ENCODE peak calls at places on chromosomes 11 and 22, in five cellular contexts. U is HCT116, N is cardiac fibroblast, Y is neural crest cell, S is BE2C. O is an unnamed sample.
A peak's percentile ranks its signal among the peaks of the same experiment; 100 is the strongest.

GRCh38 chr11:57637626-57638004 is 12.1 kb downstream of the YPEL4 start:
- DNase-seq in U (no peak), N (no peak), Y (peak; percentile 58), S (no peak), O (peak; percentile 21)

GRCh38 chr11:61058583-61059259 is 43.6 kb upstream of the CD5 start:
- DNase-seq in U (no peak), N (no peak), Y (no peak), S (no peak), O (no peak)

GRCh38 chr11:119759324-119759723 is 30.3 kb upstream of the NECTIN1 start:
- DNase-seq in U (peak; percentile 24), N (peak; percentile 17), Y (no peak), S (peak; percentile 54), O (peak; percentile 51)

GRCh38 chr11:66885469-66886316 is 28.8 kb downstream of the LRFN4 start:
- DNase-seq in U (no peak), N (no peak), Y (no peak), S (peak; percentile 81), O (no peak)

GRCh38 chr11:60127311-60127811 is 38.9 kb downstream of the MS4A2 start:
- DNase-seq in U (no peak), N (no peak), Y (no peak), S (no peak), O (no peak)

GRCh38 chr11:131195801-131196517 is 174.5 kb upstream of the NTM start:
- DNase-seq in U (no peak), N (peak; percentile 10), Y (no peak), S (no peak), O (peak; percentile 1)

GRCh38 chr11:6357222-6357621 is 33.1 kb upstream of the SMPD1 start:
- DNase-seq in U (peak; percentile 22), N (peak; percentile 92), Y (no peak), S (peak; percentile 61), O (peak; percentile 76)

GRCh38 chr11:101043940-101044339 is 85.7 kb downstream of the PGR start:
- DNase-seq in U (no peak), N (no peak), Y (no peak), S (no peak), O (no peak)

GRCh38 chr11:74311352-74311926 is at the start of gene P4HA3:
- DNase-seq in U (peak; percentile 18), N (peak; percentile 64), Y (peak; percentile 56), S (peak; percentile 69), O (peak; percentile 44)

GRCh38 chr11:27183672-27184457 is 143.2 kb downstream of the BBOX1 start:
- DNase-seq in U (peak; percentile 51), N (peak; percentile 83), Y (peak; percentile 51), S (peak; percentile 41), O (peak; percentile 81)

GRCh38 chr11:776459-777287 is 614 bp downstream of the GATD1 start:
- DNase-seq in U (no peak), N (no peak), Y (peak; percentile 40), S (peak; percentile 61), O (peak; percentile 36)

GRCh38 chr22:39490135-39490798 is 11.8 kb upstream of the MIEF1 start:
- DNase-seq in U (peak; percentile 79), N (peak; percentile 83), Y (peak; percentile 47), S (peak; percentile 90), O (peak; percentile 69)

GRCh38 chr22:27771637-27772369 is 29.8 kb downstream of the MN1 start:
- DNase-seq in U (no peak), N (no peak), Y (no peak), S (no peak), O (no peak)

GRCh38 chr22:30016596-30016995 is 63.7 kb upstream of the HORMAD2 start:
- DNase-seq in U (no peak), N (no peak), Y (no peak), S (no peak), O (no peak)

GRCh38 chr11:35954205-35954604 is 10.3 kb downstream of the LDLRAD3 start:
- DNase-seq in U (no peak), N (peak; percentile 68), Y (no peak), S (no peak), O (no peak)

GRCh38 chr11:121293276-121293569 is 652 bp downstream of the SC5D start:
- DNase-seq in U (no peak), N (peak; percentile 54), Y (no peak), S (no peak), O (no peak)

GRCh38 chr11:130181295-130182272 is 22.0 kb downstream of the ST14 start:
- DNase-seq in U (no peak), N (peak; percentile 84), Y (no peak), S (no peak), O (peak; percentile 67)

GRCh38 chr22:20354238-20354975 is 34.5 kb upstream of the DGCR6L start:
- DNase-seq in U (no peak), N (no peak), Y (no peak), S (no peak), O (no peak)

GRCh38 chr11:70912226-70912840 is 340.0 kb downstream of the SHANK2 start:
- DNase-seq in U (no peak), N (peak; percentile 4), Y (no peak), S (no peak), O (no peak)

GRCh38 chr11:11476499-11476898 is 123.4 kb upstream of the CSNK2A3 start:
- DNase-seq in U (no peak), N (no peak), Y (no peak), S (no peak), O (no peak)

GRCh38 chr11:125262194-125262824 is 97.8 kb downstream of the PKNOX2 start:
- DNase-seq in U (no peak), N (no peak), Y (peak; percentile 39), S (no peak), O (no peak)

GRCh38 chr11:70068950-70069349 is 9.2 kb upstream of the ANO1 start:
- DNase-seq in U (no peak), N (no peak), Y (no peak), S (no peak), O (no peak)

GRCh38 chr11:101354801-101355200 is 225.2 kb upstream of the PGR start:
- DNase-seq in U (no peak), N (no peak), Y (no peak), S (no peak), O (no peak)

GRCh38 chr11:73070653-73071052 is 71.5 kb downstream of the FCHSD2 start:
- DNase-seq in U (no peak), N (no peak), Y (no peak), S (no peak), O (no peak)

GRCh38 chr11:121452609-121453150 is at the start of gene SORL1-AS1:
- DNase-seq in U (no peak), N (no peak), Y (no peak), S (no peak), O (no peak)

GRCh38 chr11:31106963-31107576 is 262.5 kb downstream of the DCDC1 start:
- DNase-seq in U (peak; percentile 51), N (peak; percentile 41), Y (peak; percentile 85), S (peak; percentile 54), O (peak; percentile 0)

GRCh38 chr11:85627332-85627997 is at the start of gene DLG2:
- DNase-seq in U (no peak), N (peak; percentile 54), Y (no peak), S (no peak), O (peak; percentile 23)

GRCh38 chr11:32939866-32940265 is 47.3 kb downstream of the QSER1 start:
- DNase-seq in U (no peak), N (no peak), Y (no peak), S (no peak), O (no peak)

GRCh38 chr11:10751581-10751940 is 515 bp downstream of the CTR9 start:
- DNase-seq in U (no peak), N (peak; percentile 5), Y (no peak), S (no peak), O (no peak)

GRCh38 chr11:118301600-118302195 is 2.8 kb upstream of the CD3E start:
- DNase-seq in U (no peak), N (no peak), Y (no peak), S (peak; percentile 59), O (no peak)

DNA sequence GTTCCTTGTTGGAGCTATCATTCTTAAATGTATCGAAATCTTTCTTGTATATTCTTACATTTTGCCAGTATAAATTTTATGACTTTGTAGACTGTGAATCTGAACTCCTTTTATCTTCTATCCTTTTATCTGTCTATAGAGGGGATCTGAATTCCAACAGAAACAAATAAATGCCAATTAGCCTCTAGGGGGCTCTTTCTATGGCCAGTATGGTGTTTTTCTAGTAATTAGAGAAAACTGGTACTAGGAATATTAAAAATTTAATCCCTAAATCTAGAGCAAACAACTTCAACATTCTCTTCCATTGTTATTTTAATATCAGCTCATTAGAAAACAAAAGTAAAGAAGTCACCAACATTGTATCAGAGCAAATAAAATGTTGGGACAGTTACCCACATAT is 21.5 kb upstream of the CAT start:
- DNase-seq in U (no peak), N (no peak), Y (no peak), S (no peak), O (no peak)
- TF ChIP-seq CTCF in U (no peak), N (no peak), Y (no peak), S (no peak), O (no peak)

GRCh38 chr22:50169181-50169759 is 1.3 kb upstream of the PANX2 start:
- DNase-seq in U (no peak), N (no peak), Y (no peak), S (peak; percentile 19), O (no peak)
- TF ChIP-seq CTCF in U (no peak), N (no peak), Y (no peak), S (no peak), O (no peak)

GRCh38 chr11:83206221-83206620 is 12.7 kb downstream of the ANKRD42 start:
- DNase-seq in U (no peak), N (no peak), Y (no peak), S (no peak), O (peak; percentile 95)
- TF ChIP-seq CTCF in U (no peak), N (no peak), Y (no peak), S (no peak), O (no peak)

GRCh38 chr11:91047882-91048281 is 825.0 kb upstream of the CHORDC1 start:
- DNase-seq in U (no peak), N (no peak), Y (no peak), S (no peak), O (no peak)
- TF ChIP-seq CTCF in U (no peak), N (no peak), Y (no peak), S (no peak), O (no peak)

DNA sequence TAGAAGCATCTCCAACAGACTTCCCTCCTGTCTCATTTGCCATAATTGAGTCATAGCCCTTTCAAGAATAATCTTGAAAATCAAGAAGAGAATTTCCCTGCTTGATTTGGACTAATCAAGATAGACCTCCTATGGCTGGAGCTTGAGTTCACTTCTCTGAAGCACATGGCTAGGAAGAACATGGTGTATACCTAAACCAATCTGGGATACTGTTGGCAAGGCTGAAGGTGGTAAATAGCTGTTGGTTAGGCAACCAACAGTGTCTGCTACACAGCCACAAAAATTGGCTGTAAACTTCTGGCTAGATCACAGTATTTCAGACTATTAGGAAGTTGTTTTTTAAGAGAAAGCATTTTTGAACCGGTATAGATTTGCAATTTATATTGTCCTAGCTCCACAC is 4.9 kb downstream of the CRYAB start:
- DNase-seq in U (no peak), N (no peak), Y (no peak), S (no peak), O (no peak)
- TF ChIP-seq CTCF in U (no peak), N (no peak), Y (no peak), S (no peak), O (no peak)